ENCODE peak calls at places on chromosomes 3 and 15, in ten cellular contexts. R is islet precursor cell; O is cardiac fibroblast; P is stimulated activated naive B cell treated with anti-CD40 and anti-IgM and Interleukin-4, amounts not matched to agents 10 μg/mL and 1 μg/mL and 100 μg/mL, for 72 hours; V is CD8-positive, alpha-beta memory T cell; M is activated CD8-positive, alpha-beta memory T cell treated with anti-CD3 and anti-CD28 coated beads, Interleukin-2, amount 50 U/mL, for 4 hours; U is left ventricle myocardium inferior; F is NCI-H2171; I is activated naive CD4-positive, alpha-beta T cell; A is cardiac septum. H is an unnamed sample.

GRCh38 chr3:187020376-187020775 is 90.0 kb downstream of the ST6GAL1 start:
- DNase-seq in I (no peak), O (no peak), R (no peak), F (no peak), M (no peak), V (no peak), U (no peak), P (no peak), A (no peak), H (no peak)

GRCh38 chr3:52484680-52485461 is 10.3 kb upstream of the STAB1 start:
- DNase-seq in P (no peak), O (no peak), V (no peak), I (no peak), F (no peak), A (no peak), U (no peak), M (no peak), R (no peak), H (no peak)

GRCh38 chr15:92638709-92639365 is 16.7 kb downstream of the FAM174B start:
- DNase-seq in A (peak), M (no peak), R (peak), I (no peak), O (no peak), P (no peak), U (no peak), F (no peak), V (no peak), H (no peak)

GRCh38 chr3:138567403-138567802 is 26.7 kb downstream of the CEP70 start:
- DNase-seq in I (no peak), U (no peak), F (no peak), P (no peak), M (no peak), R (no peak), V (no peak), A (no peak), O (no peak), H (no peak)

GRCh38 chr3:139916271-139916670 is 18.7 kb upstream of the CLSTN2 start:
- DNase-seq in R (no peak), A (no peak), M (no peak), P (no peak), U (no peak), I (no peak), V (no peak), F (no peak), O (no peak), H (no peak)

GRCh38 chr3:28347374-28348285 is 891 bp upstream of the ZCWPW2 start:
- DNase-seq in R (peak), A (no peak), P (no peak), V (no peak), U (no peak), M (no peak), O (peak), I (no peak), F (no peak), H (no peak)

GRCh38 chr3:30370681-30371271 is 235.6 kb upstream of the TGFBR2 start:
- DNase-seq in I (no peak), R (no peak), V (no peak), U (no peak), A (no peak), F (no peak), O (peak), P (no peak), M (no peak), H (no peak)

GRCh38 chr3:99315896-99316295 is 322.5 kb upstream of the COL8A1 start:
- DNase-seq in O (peak), V (no peak), A (no peak), U (no peak), F (no peak), I (no peak), P (no peak), M (no peak), R (no peak), H (no peak)

GRCh38 chr3:116056280-116056679 is 389.0 kb downstream of the LSAMP start:
- DNase-seq in A (no peak), P (no peak), U (no peak), O (no peak), I (no peak), M (no peak), R (no peak), V (no peak), F (no peak), H (no peak)

GRCh38 chr3:65170357-65171090 is 482.7 kb upstream of the ADAMTS9 start:
- DNase-seq in A (peak), I (no peak), V (no peak), P (no peak), R (peak), F (no peak), O (peak), U (peak), M (no peak), H (peak)

GRCh38 chr15:31483053-31483923 is 156.7 kb downstream of the KLF13 start:
- DNase-seq in R (peak), F (no peak), M (peak), U (no peak), P (no peak), O (no peak), V (peak), I (peak), A (no peak), H (no peak)

GRCh38 chr3:127791221-127791913 is 30.9 kb downstream of the MGLL start:
- DNase-seq in P (peak), R (peak), O (peak), F (peak), A (peak), U (no peak), I (no peak), V (no peak), M (no peak), H (no peak)

GRCh38 chr15:33871911-33872760 is 96.2 kb upstream of the CHRM5 start:
- DNase-seq in I (no peak), R (no peak), P (no peak), V (no peak), A (no peak), M (no peak), F (no peak), U (no peak), O (peak), H (no peak)

GRCh38 chr15:63218114-63218808 is 28.9 kb downstream of the RAB8B start:
- DNase-seq in V (no peak), M (no peak), A (no peak), I (no peak), R (no peak), O (peak), P (no peak), U (no peak), F (no peak), H (no peak)

GRCh38 chr3:36965440-36965839 is 20.6 kb upstream of the TRANK1 start:
- DNase-seq in I (no peak), R (peak), V (no peak), O (no peak), A (no peak), U (no peak), P (no peak), M (no peak), F (no peak), H (no peak)

GRCh38 chr15:76012021-76012551 is at the start of gene NRG4:
- DNase-seq in O (peak), M (no peak), P (no peak), A (no peak), R (peak), I (no peak), U (no peak), F (no peak), V (no peak), H (no peak)